ENCODE peak calls at places on chromosomes 7 and 10, in seven cellular contexts. S is H9, O is IMR-90, F is mesendoderm, J is mesenchymal stem cell, A is trophoblast cell, D is H1. V is an unnamed sample.
A peak's percentile ranks its signal among the peaks of the same experiment; 100 is the strongest.

GRCh38 chr7:50281680-50282445 is 22.7 kb upstream of the IKZF1 start:
- DNase-seq in F (no peak), J (no peak), O (no peak), A (peak; percentile 18), D (no peak), S (no peak), V (no peak)

GRCh38 chr10:76428541-76429330 is 997.3 kb downstream of the LRMDA start:
- DNase-seq in A (peak; percentile 21), J (peak; percentile 80), O (peak; percentile 95), F (peak; percentile 72), D (no peak), S (no peak), V (no peak)

GRCh38 chr10:50511512-50512213 is 112.1 kb downstream of the SGMS1 start:
- DNase-seq in O (peak; percentile 80), D (no peak), S (no peak), A (peak; percentile 91), J (no peak), F (no peak), V (no peak)

GRCh38 chr7:15916666-15917388 is 230.3 kb upstream of the MEOX2 start:
- DNase-seq in D (no peak), A (no peak), O (peak; percentile 39), S (no peak), F (no peak), J (peak; percentile 69), V (no peak)

GRCh38 chr10:30047924-30048531 is 11.4 kb downstream of the JCAD start:
- DNase-seq in S (no peak), D (no peak), A (no peak), O (no peak), F (no peak), J (no peak), V (no peak)

GRCh38 chr7:44287488-44288380 is 37.7 kb downstream of the CAMK2B start:
- DNase-seq in F (no peak), J (peak; percentile 9), O (no peak), D (no peak), S (peak; percentile 24), A (no peak), V (no peak)

GRCh38 chr7:64849924-64850499 is 53.1 kb upstream of the ZNF273 start:
- DNase-seq in F (no peak), O (no peak), A (no peak), D (no peak), J (no peak), S (no peak), V (no peak)

GRCh38 chr10:110216942-110217341 is 9.5 kb downstream of the MXI1 start:
- DNase-seq in S (no peak), A (peak; percentile 59), D (no peak), O (no peak), F (no peak), J (peak; percentile 5), V (no peak)

GRCh38 chr7:12635830-12636229 is 51.6 kb upstream of the ARL4A start:
- DNase-seq in D (no peak), A (peak; percentile 61), O (no peak), F (no peak), J (peak; percentile 28), S (no peak), V (no peak)

GRCh38 chr10:88361494-88361893 is 221.6 kb downstream of the RNLS start:
- DNase-seq in O (peak; percentile 10), D (no peak), J (peak; percentile 22), F (no peak), S (no peak), A (no peak), V (no peak)

GRCh38 chr7:131186816-131187215 is 140.9 kb upstream of the MKLN1 start:
- DNase-seq in F (no peak), D (no peak), O (no peak), J (no peak), S (no peak), A (peak; percentile 49), V (no peak)

GRCh38 chr7:131735151-131735550 is 178.7 kb upstream of the PODXL start:
- DNase-seq in S (no peak), J (no peak), O (no peak), D (no peak), A (no peak), F (no peak), V (no peak)

GRCh38 chr7:46146454-46147255 is 225.6 kb upstream of the IGFBP3 start:
- DNase-seq in J (peak; percentile 50), O (peak; percentile 70), S (no peak), D (no peak), F (no peak), A (peak; percentile 91), V (no peak)

GRCh38 chr7:27096756-27097514 is 1.1 kb upstream of the HOXA1 start:
- DNase-seq in F (no peak), J (peak; percentile 40), A (peak; percentile 15), O (peak; percentile 64), S (no peak), D (no peak), V (peak; percentile 8)

GRCh38 chr10:101244321-101245050 is 15.2 kb upstream of the LBX1 start:
- DNase-seq in A (no peak), O (peak; percentile 88), S (no peak), D (no peak), J (no peak), F (no peak), V (no peak)

GRCh38 chr10:109958059-109958458 is 34.7 kb upstream of the XPNPEP1 start:
- DNase-seq in D (no peak), F (no peak), J (no peak), A (no peak), O (no peak), S (no peak), V (no peak)

GRCh38 chr10:94088926-94089381 is 95.2 kb downstream of the PLCE1 start:
- DNase-seq in A (no peak), F (no peak), O (peak; percentile 70), D (no peak), J (peak; percentile 38), S (no peak), V (no peak)

GRCh38 chr10:24617771-24618396 is 105.8 kb downstream of the ARHGAP21 start:
- DNase-seq in O (peak; percentile 31), J (peak; percentile 68), A (peak; percentile 89), F (peak; percentile 89), D (peak; percentile 60), S (peak; percentile 82), V (peak; percentile 32)

GRCh38 chr10:89332092-89332633 is 4.4 kb downstream of the IFIT3 start:
- DNase-seq in O (peak; percentile 78), S (no peak), A (peak; percentile 31), D (no peak), J (peak; percentile 91), F (no peak), V (no peak)

GRCh38 chr7:11328309-11328708 is 354.6 kb downstream of the PHF14 start:
- DNase-seq in D (no peak), A (peak; percentile 29), F (peak; percentile 86), S (no peak), J (peak; percentile 76), O (no peak), V (no peak)

GRCh38 chr7:139808401-139808800 is 20.7 kb upstream of the TBXAS1 start:
- DNase-seq in F (no peak), S (no peak), D (no peak), A (no peak), J (no peak), O (no peak), V (no peak)

GRCh38 chr10:119302172-119302571 is 94.8 kb downstream of the GRK5 start:
- DNase-seq in S (no peak), J (no peak), O (no peak), A (no peak), F (no peak), D (no peak), V (no peak)

GRCh38 chr10:119483839-119484238 is 58.7 kb downstream of the RGS10 start:
- DNase-seq in O (no peak), S (no peak), A (peak; percentile 15), F (no peak), J (no peak), D (no peak), V (no peak)

GRCh38 chr7:12638851-12639467 is 48.5 kb upstream of the ARL4A start:
- DNase-seq in S (no peak), D (no peak), F (peak; percentile 16), O (peak; percentile 54), A (peak; percentile 90), J (peak; percentile 44), V (no peak)

GRCh38 chr10:112859793-112860192 is 90.3 kb upstream of the TCF7L2 start:
- DNase-seq in J (no peak), A (no peak), D (no peak), O (no peak), F (no peak), S (no peak), V (no peak)

GRCh38 chr10:112858990-112859520 is 91.0 kb upstream of the TCF7L2 start:
- DNase-seq in O (no peak), S (no peak), J (peak; percentile 8), D (no peak), A (no peak), F (no peak), V (no peak)
- H2BK5ac ChIP-seq in O (no peak overlapping the region), S (no peak overlapping the region), J (no peak overlapping the region), D (no peak overlapping the region), A (no peak overlapping the region), F (no peak overlapping the region), V (no peak overlapping the region)

GRCh38 chr7:101720324-101720723 is 91.2 kb upstream of the MYL10 start:
- DNase-seq in F (no peak), A (no peak), O (no peak), D (no peak), J (no peak), S (no peak), V (no peak)
- H2BK5ac ChIP-seq in F (no peak overlapping the region), A (no peak overlapping the region), O (no peak overlapping the region), D (no peak overlapping the region), J (no peak overlapping the region), S (no peak overlapping the region), V (peak overlapping the region; percentile 2)

GRCh38 chr7:69451715-69452114 is 146.6 kb upstream of the AUTS2 start:
- DNase-seq in D (no peak), F (no peak), A (no peak), J (no peak), O (no peak), S (no peak), V (no peak)

GRCh38 chr7:69450436-69450835 is 147.8 kb upstream of the AUTS2 start:
- DNase-seq in D (peak; percentile 74), J (no peak), O (no peak), A (no peak), F (peak; percentile 80), S (peak; percentile 65), V (peak; percentile 48)

GRCh38 chr7:69445549-69445948 is 152.7 kb upstream of the AUTS2 start:
- DNase-seq in J (no peak), A (no peak), D (no peak), O (no peak), F (peak; percentile 10), S (no peak), V (no peak)

GRCh38 chr7:69452797-69453196 is 145.5 kb upstream of the AUTS2 start:
- DNase-seq in S (no peak), J (no peak), F (no peak), A (no peak), D (no peak), O (no peak), V (no peak)

GRCh38 chr7:69448071-69448470 is 150.2 kb upstream of the AUTS2 start:
- DNase-seq in A (no peak), O (no peak), D (no peak), S (no peak), J (no peak), F (no peak), V (no peak)
- H2BK5ac ChIP-seq in A (no peak overlapping the region), O (no peak overlapping the region), D (no peak overlapping the region), S (no peak overlapping the region), J (no peak overlapping the region), F (no peak overlapping the region), V (no peak overlapping the region)

DNA sequence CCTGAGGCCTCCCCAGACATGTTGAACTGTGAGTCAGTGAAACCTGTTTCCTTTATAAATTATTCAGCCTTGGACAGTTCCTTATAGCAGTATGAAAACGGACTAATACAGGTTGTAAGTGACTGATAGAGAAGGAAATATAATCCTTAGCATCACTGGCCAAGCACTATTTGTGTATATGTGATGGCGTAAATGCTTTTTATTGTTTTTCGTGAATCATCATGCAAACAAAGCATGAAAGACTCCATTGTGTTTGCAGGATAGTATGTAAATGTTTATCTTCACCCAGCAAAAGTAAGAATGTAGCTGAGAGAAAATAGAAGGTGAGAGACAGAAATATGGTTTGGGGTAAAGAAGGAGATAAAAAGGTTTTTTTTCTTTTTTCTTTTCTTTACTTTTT is 92.5 kb upstream of the LRGUK start:
- DNase-seq in F (no peak), O (no peak), D (no peak), J (no peak), A (no peak), S (no peak), V (no peak)
- H2BK5ac ChIP-seq in F (no peak overlapping the region), O (no peak overlapping the region), D (no peak overlapping the region), J (no peak overlapping the region), A (no peak overlapping the region), S (no peak overlapping the region), V (no peak overlapping the region)